ENCODE peak calls at places on chromosomes 6 and 20, in ten cellular contexts. G, J, R, Y, O, V, I, M, S and D are unnamed samples.

GRCh38 chr6:109094351-109095035 is at the start of gene SESN1:
- DNase-seq in R (peak; percentile 89), O (peak; percentile 90), G (peak; percentile 91), M (peak; percentile 75), J (peak; percentile 96), V (peak; percentile 76), S (peak; percentile 96), I (peak; percentile 92), Y (peak; percentile 93), D (peak; percentile 89)

GRCh38 chr6:169841251-169841650 is 89.8 kb downstream of the ERMARD start:
- DNase-seq in G (no peak), I (no peak), R (no peak), V (no peak), O (no peak), Y (no peak), M (no peak), S (no peak), J (no peak), D (no peak)

GRCh38 chr6:27829453-27830211 is 82.6 kb downstream of the OR2B2 start:
- DNase-seq in M (no peak), Y (no peak), O (no peak), S (no peak), G (no peak), V (no peak), I (no peak), R (no peak), J (no peak), D (no peak)

GRCh38 chr6:31142356-31142755 is 3.5 kb upstream of the PSORS1C2 start:
- DNase-seq in V (no peak), M (no peak), O (no peak), S (no peak), G (no peak), J (no peak), R (no peak), Y (no peak), I (no peak), D (no peak)

GRCh38 chr20:39581034-39581433 is 618.9 kb downstream of the DHX35 start:
- DNase-seq in I (no peak), M (no peak), S (no peak), Y (no peak), O (no peak), R (no peak), J (no peak), V (no peak), G (no peak), D (no peak)

GRCh38 chr6:96836579-96837137 is 619 bp downstream of the GPR63 start:
- DNase-seq in R (peak; percentile 21), O (peak; percentile 44), Y (peak; percentile 25), G (no peak), J (no peak), M (no peak), I (no peak), V (no peak), S (no peak), D (no peak)

GRCh38 chr6:145069966-145070365 is 665.4 kb downstream of the EPM2A start:
- DNase-seq in I (no peak), V (no peak), O (no peak), Y (peak; percentile 26), R (no peak), G (no peak), J (no peak), M (no peak), S (no peak), D (no peak)

GRCh38 chr20:25195014-25195961 is at the start of gene ENTPD6:
- DNase-seq in G (peak; percentile 80), R (peak; percentile 90), O (peak; percentile 97), S (peak; percentile 96), I (peak; percentile 96), J (peak; percentile 51), M (peak; percentile 71), V (peak; percentile 65), Y (peak; percentile 87), D (no peak)

GRCh38 chr6:36692220-36692619 is 5.4 kb upstream of the RAB44 start:
- DNase-seq in Y (no peak), G (no peak), S (no peak), V (no peak), M (peak; percentile 19), O (no peak), I (no peak), J (no peak), R (no peak), D (no peak)

GRCh38 chr6:69232506-69233194 is 564.2 kb downstream of the LMBRD1 start:
- DNase-seq in J (peak; percentile 25), V (peak; percentile 6), I (peak; percentile 44), Y (peak; percentile 70), O (no peak), G (peak; percentile 82), S (peak; percentile 74), M (no peak), R (peak; percentile 57), D (no peak)

GRCh38 chr6:45619211-45619760 is 241.6 kb upstream of the SUPT3H start:
- DNase-seq in J (no peak), O (no peak), V (no peak), R (no peak), I (no peak), S (no peak), M (no peak), Y (peak; percentile 31), G (no peak), D (no peak)